ENCODE peak calls at places on chromosomes 11 and 22, in eight cellular contexts. Q is A549, P is GM12878, G is GM23338, U is SK-N-SH, E is HCT116, X is K562, F is HepG2. V is an unnamed sample.

GRCh38 chr11:13963169-13963948 is 836 bp downstream of the SPON1 start:
- DNase-seq in Q (no peak), P (no peak), G (peak), U (peak), E (no peak), X (no peak), F (no peak), V (no peak)

GRCh38 chr22:30435674-30436126 is 10.1 kb downstream of the MTFP1 start:
- DNase-seq in Q (no peak), P (no peak), G (no peak), U (no peak), E (peak), X (peak), F (no peak), V (peak)

GRCh38 chr11:72780291-72781062 is 13.4 kb downstream of the STARD10 start:
- DNase-seq in Q (no peak), P (no peak), G (no peak), U (no peak), E (no peak), X (no peak), F (no peak), V (no peak)

GRCh38 chr22:23815781-23816551 is 22.8 kb downstream of the DERL3 start:
- DNase-seq in Q (no peak), P (no peak), G (no peak), U (peak), E (no peak), X (no peak), F (no peak), V (no peak)

GRCh38 chr11:27280131-27280530 is 82.9 kb downstream of the CCDC34 start:
- DNase-seq in Q (no peak), P (no peak), G (no peak), U (no peak), E (no peak), X (no peak), F (no peak), V (no peak)

GRCh38 chr11:10725907-10726253 is 25.2 kb upstream of the CTR9 start:
- DNase-seq in Q (no peak), P (no peak), G (no peak), U (no peak), E (no peak), X (no peak), F (no peak), V (no peak)

GRCh38 chr22:45335854-45336492 is 26.2 kb downstream of the FAM118A start:
- DNase-seq in Q (no peak), P (no peak), G (no peak), U (no peak), E (no peak), X (no peak), F (no peak), V (no peak)

GRCh38 chr22:45504703-45505341 is 2.1 kb downstream of the FBLN1 start:
- DNase-seq in Q (no peak), P (no peak), G (peak), U (peak), E (no peak), X (no peak), F (no peak), V (no peak)

GRCh38 chr11:45238724-45239123 is 47.4 kb downstream of the SYT13 start:
- DNase-seq in Q (peak), P (no peak), G (no peak), U (no peak), E (no peak), X (no peak), F (no peak), V (no peak)

GRCh38 chr11:125942276-125942611 is 3.6 kb upstream of the VSIG10L2 start:
- DNase-seq in Q (no peak), P (no peak), G (no peak), U (no peak), E (no peak), X (no peak), F (no peak), V (no peak)

GRCh38 chr11:125940145-125940544 is 5.7 kb upstream of the VSIG10L2 start:
- DNase-seq in Q (no peak), P (no peak), G (no peak), U (no peak), E (no peak), X (no peak), F (no peak), V (no peak)

GRCh38 chr11:125942771-125943428 is 2.9 kb upstream of the VSIG10L2 start:
- DNase-seq in Q (no peak), P (no peak), G (no peak), U (no peak), E (no peak), X (no peak), F (no peak), V (no peak)

GRCh38 chr11:125941241-125941605 is 4.6 kb upstream of the VSIG10L2 start:
- DNase-seq in Q (no peak), P (no peak), G (no peak), U (no peak), E (no peak), X (no peak), F (no peak), V (no peak)

DNA sequence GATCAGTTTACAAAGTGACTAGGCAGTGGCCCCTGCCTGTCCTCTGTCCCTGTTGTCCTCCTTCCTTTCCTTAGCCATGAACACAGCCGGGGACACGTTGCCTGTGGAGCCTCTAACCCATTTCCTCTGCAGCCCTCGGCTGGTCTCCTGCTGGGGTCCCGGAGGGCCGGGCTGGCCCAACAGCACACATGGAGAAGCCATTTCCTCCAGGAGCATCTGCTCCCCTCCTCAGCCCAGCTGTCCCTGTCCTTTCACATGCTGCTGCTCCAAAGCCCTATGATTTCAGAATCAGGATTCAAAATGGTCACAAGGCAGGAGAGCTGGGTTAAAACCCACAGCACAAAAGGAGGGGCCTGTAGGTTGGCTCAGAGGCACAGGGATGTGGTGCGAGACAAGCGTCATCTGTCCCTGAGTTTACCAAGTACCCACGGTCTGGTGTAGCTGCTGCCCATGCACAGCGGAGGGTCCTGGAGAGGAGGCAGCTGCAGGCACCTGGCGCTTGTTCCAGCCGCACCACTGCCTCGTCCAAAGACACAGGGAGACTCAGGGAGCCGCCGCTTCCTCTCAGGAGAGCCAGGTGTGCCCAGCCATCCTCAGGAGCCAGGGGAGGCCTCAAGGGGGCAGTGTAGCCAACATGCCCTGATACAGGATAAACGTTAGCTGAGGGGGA is 4.1 kb upstream of the VSIG10L2 start:
- DNase-seq in Q (peak), P (no peak), G (peak), U (peak), E (peak), X (peak), F (peak), V (no peak)
- H3K27ac ChIP-seq in Q (no peak), P (no peak), G (no peak), U (no peak), E (no peak), X (no peak), F (no peak), V (no peak)

DNA sequence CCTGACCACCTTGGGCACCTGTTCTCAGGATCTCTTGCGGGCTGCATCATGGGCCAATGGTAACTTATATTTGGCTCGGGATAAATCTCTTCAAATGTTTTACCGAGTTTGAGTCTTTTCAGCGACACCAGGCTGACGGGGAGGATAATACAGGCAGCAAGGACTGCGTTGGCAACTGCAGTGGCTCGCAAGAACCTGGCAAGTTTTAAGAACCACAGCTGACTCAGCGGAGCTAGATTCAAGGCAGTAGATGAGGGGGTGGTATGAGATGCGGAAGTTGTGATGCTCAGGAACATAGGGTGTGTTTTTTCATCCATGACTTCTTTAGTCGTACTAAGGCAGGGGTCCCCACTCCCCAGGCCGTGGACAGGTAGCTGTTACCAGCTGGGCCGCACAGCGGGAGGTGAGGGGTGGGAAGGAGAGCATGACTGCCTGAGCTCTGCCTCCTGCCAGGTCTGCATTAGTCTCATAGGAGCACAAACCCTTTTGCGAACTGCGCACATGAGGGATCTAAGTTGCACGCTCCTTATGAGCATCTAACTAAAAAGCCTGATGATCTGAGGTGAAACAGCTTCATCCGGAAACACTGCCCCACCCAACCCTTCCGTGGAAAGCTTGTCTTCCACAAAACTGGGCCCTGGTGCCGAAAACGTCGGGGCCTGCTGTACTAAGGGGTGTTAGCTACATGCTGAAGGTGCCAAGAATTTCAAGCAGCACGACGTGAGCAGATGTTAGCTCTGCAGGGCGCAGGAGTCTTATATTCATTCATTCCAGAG is 6.4 kb upstream of the JAM3 start:
- DNase-seq in Q (no peak), P (no peak), G (no peak), U (no peak), E (no peak), X (no peak), F (no peak), V (no peak)
- TF ChIP-seq CTCF in Q (no peak), P (no peak), G (no peak), U (no peak), E (no peak), X (no peak), F (no peak), V (no peak)

GRCh38 chr11:76408171-76408965 is 27.2 kb downstream of the GVQW3 start:
- DNase-seq in Q (no peak), P (no peak), G (no peak), U (peak), E (no peak), X (no peak), F (no peak), V (no peak)
- TF ChIP-seq REST in Q (no peak), P (no peak), G (no peak), U (no peak), E (no peak), X (no peak), F (no peak), V (no peak)

DNA sequence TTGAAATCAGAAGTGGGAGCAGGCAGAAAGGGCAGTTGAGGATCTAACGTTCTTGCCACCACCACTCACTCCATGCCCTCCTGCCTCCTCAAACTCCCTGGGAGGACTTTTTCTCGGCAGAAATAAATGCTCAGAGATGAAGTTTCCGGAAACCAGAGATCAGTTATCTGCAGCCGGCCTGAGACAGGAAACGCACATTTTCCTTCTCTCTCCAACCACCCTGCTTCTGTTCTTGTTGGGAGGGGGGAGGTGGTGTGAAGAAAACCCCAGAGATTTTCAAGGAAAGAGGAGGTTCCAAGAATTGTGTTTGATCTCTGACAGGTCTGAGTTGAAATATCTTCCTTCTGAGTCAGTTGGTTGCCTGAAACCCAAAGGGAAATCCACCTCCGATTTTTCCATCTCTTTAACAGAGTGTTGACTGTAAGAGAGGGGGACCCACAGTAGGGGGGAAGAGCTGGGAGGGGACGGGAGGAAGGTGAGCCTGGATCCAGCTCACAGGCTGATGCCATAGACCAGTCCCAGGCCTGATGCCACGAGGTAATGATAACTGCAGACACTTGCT is 100.8 kb downstream of the TRAF6 start:
- DNase-seq in Q (no peak), P (no peak), G (no peak), U (no peak), E (no peak), X (no peak), F (no peak), V (no peak)
- H3K27ac ChIP-seq in Q (no peak), P (no peak), G (no peak), U (no peak), E (no peak), X (peak), F (no peak), V (peak)

DNA sequence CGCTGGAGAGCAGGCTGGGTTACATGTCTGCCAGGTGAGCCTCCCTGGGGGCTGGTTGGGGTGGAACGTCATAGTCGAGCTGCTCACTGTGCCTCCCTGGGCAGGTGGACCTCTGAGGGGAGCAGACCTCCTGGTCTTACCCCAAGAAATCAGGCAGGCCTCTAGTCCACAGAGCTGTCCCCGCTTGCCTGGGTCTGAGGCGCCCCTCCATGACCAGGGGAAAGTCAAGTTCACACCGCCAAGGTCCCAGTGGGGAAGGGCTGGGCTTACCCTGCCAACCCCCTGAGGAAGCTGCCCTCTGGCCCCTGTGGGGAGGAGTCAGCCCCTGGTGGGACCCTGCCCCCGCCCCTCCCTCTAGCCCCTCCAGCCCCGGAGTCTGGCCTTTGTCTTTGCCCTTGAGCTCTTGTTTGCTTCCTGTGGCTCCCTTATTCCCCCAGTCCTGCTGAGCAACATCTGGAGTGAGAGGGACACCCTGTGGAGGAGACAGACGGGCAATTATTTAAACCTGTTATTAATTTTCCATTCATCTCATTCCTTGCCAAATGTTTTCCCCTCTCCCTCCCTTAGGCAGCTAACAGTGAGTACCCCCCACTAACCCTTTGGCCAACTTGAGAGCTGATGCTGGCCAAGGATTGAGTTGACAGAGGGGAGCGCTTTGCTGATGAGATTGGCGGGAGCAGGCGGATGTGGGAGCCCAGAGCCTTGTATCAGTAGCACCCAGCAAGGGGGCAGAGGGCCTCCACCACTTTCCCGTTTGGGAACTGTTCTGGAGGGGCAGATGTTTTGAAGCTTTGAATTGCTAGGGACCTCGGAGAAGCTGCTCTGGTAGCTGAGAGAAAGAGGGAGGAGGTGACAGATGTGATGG is 83.4 kb downstream of the CEP164 start:
- DNase-seq in Q (no peak), P (no peak), G (no peak), U (peak), E (no peak), X (no peak), F (peak), V (no peak)
- TF ChIP-seq CTCF in Q (no peak), P (no peak), G (peak), U (no peak), E (no peak), X (no peak), F (peak), V (no peak)

GRCh38 chr22:40239345-40239683 is 61.6 kb downstream of the TNRC6B start:
- DNase-seq in Q (no peak), P (no peak), G (no peak), U (no peak), E (no peak), X (no peak), F (no peak), V (no peak)
- TF ChIP-seq REST in Q (no peak), P (no peak), G (no peak), U (no peak), E (no peak), X (no peak), F (no peak), V (no peak)

DNA sequence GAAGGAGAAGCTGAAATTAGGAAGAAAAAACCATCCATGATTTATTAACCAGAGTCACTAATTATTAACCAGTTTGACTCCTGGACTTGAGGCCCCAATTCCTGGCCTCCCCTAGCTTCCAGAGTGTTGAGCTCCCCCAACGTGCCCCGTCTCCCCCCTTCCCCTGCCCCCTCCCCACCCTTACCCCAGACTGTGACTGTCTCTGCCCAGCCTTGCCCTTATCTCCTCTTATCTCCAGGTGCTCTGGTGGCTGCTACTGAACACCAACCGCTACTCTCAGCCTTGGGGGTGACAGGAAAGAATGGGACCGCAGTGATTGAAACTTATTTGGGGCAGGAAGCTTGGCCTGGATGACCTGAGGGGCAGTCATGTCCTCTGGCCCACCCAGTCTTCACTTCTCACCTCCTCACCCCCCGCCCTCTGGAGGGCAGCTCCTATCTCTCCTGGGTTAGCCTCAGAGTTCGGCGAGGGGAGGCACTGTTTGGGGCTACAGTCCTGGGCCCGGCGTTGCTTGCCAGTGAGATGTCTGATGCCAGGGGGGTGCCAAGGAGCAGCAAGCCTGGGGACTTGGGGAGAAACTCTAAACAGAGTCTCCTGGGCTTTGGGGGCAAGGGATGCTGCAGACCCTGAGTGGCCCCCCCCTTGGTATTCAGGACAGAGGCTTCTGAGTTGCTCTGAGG is 15.5 kb downstream of the NECTIN1 start:
- DNase-seq in Q (no peak), P (no peak), G (no peak), U (no peak), E (no peak), X (no peak), F (peak), V (no peak)
- H3K27ac ChIP-seq in Q (no peak), P (no peak), G (no peak), U (no peak), E (no peak), X (no peak), F (peak), V (peak)

GRCh38 chr11:100687630-100688395 is 725 bp downstream of the ARHGAP42 start:
- DNase-seq in Q (peak), P (no peak), G (peak), U (peak), E (peak), X (peak), F (peak), V (peak)
- TF ChIP-seq CTCF in Q (peak), P (peak), G (peak), U (peak), E (peak), X (peak), F (peak), V (no peak)

GRCh38 chr11:131917634-131918384 is 547.4 kb downstream of the NTM start:
- DNase-seq in Q (no peak), P (no peak), G (peak), U (no peak), E (no peak), X (no peak), F (no peak), V (no peak)

GRCh38 chr11:131913267-131913666 is 542.9 kb downstream of the NTM start:
- DNase-seq in Q (no peak), P (no peak), G (no peak), U (no peak), E (no peak), X (no peak), F (no peak), V (no peak)

GRCh38 chr11:131912127-131912526 is 541.7 kb downstream of the NTM start:
- DNase-seq in Q (no peak), P (no peak), G (no peak), U (no peak), E (no peak), X (no peak), F (no peak), V (no peak)

GRCh38 chr11:131916633-131917032 is 546.2 kb downstream of the NTM start:
- DNase-seq in Q (no peak), P (no peak), G (no peak), U (no peak), E (no peak), X (no peak), F (no peak), V (no peak)

DNA sequence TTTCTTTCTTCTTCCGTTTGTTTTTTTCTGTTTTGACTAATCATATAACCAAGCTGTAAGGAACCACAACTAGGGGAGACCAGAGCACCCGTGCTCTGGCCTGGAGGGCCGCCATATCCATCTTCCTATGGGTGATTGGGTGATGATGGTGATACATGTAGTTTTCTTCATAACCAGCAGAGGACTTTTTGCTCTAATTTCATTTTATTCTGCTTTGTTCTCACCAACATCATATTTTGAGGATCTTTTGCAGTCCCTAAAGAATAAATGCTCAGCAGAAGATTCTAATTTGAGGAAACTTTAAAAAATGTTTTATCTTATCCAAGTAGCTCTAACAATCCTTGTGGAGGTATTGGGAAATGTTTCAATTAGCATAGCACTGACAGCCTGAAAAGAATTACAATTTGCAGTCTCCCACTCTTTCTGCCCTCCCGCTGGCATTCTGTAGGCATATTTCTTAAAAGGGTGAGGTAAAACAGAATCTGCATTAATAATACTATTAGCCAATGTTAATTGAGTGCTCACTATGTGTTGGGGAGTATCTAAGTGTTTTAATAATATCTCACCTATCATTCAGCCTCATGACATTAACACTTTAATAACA is 544.0 kb downstream of the NTM start:
- DNase-seq in Q (no peak), P (no peak), G (no peak), U (peak), E (no peak), X (no peak), F (no peak), V (no peak)
- TF ChIP-seq REST in Q (no peak), P (no peak), G (no peak), U (no peak), E (no peak), X (no peak), F (no peak), V (no peak)